ENCODE peak calls at places on chromosomes 11 and 22, in ten cellular contexts. O is fibroblast of pulmonary artery; E is HAP-1; V is SK-N-SH; A is AG04450; N is GM12865; M is left ventricle myocardium inferior; P is SJSA1; H is CD8-positive, alpha-beta T cell; G is psoas muscle. R is an unnamed sample.

GRCh38 chr11:129613076-129613475 is 202.6 kb upstream of the TMEM45B start:
- DNase-seq in G (no peak), E (no peak), P (no peak), V (no peak), A (no peak), O (peak), H (no peak), M (no peak), N (no peak), R (no peak)

GRCh38 chr11:8905528-8906165 is 5.3 kb upstream of the AKIP1 start:
- DNase-seq in E (no peak), N (no peak), G (no peak), V (no peak), O (peak), M (no peak), P (no peak), A (no peak), H (no peak), R (no peak)

GRCh38 chr11:95764267-95764898 is 25.2 kb downstream of the FAM76B start:
- DNase-seq in G (no peak), P (no peak), O (peak), A (peak), H (no peak), M (no peak), E (peak), V (peak), N (peak), R (no peak)

GRCh38 chr11:85953491-85954143 is 98.4 kb downstream of the CCDC83 start:
- DNase-seq in O (peak), V (no peak), M (no peak), H (no peak), E (no peak), P (no peak), A (peak), N (no peak), G (no peak), R (no peak)

GRCh38 chr11:79092791-79093313 is 348.0 kb downstream of the TENM4 start:
- DNase-seq in M (no peak), P (no peak), V (no peak), H (no peak), G (no peak), E (no peak), O (peak), N (peak), A (peak), R (no peak)

GRCh38 chr11:77082838-77083552 is 16.2 kb downstream of the CAPN5 start:
- DNase-seq in V (peak), E (no peak), H (peak), M (peak), O (peak), N (no peak), G (peak), A (no peak), P (no peak), R (peak)

GRCh38 chr22:39175127-39176066 is 22.9 kb upstream of the CBX7 start:
- DNase-seq in E (no peak), P (peak), V (no peak), A (no peak), O (no peak), N (no peak), G (no peak), M (no peak), H (no peak), R (no peak)

GRCh38 chr11:102230911-102231310 is 86.4 kb upstream of the BIRC3 start:
- DNase-seq in N (no peak), H (no peak), P (no peak), M (no peak), E (no peak), O (no peak), A (no peak), V (no peak), G (no peak), R (no peak)

GRCh38 chr11:79973701-79974626 is 533.1 kb upstream of the TENM4 start:
- DNase-seq in A (no peak), G (no peak), H (no peak), V (no peak), P (no peak), E (no peak), M (no peak), O (no peak), N (no peak), R (no peak)

GRCh38 chr11:81224396-81224795 is 1509.3 kb downstream of the FAM181B start:
- DNase-seq in N (no peak), O (no peak), M (no peak), P (no peak), A (no peak), G (no peak), H (no peak), V (no peak), E (no peak), R (no peak)

GRCh38 chr11:113546757-113547507 is 71.7 kb upstream of the DRD2 start:
- DNase-seq in N (no peak), E (no peak), M (no peak), G (no peak), V (no peak), O (peak), A (peak), P (peak), H (no peak), R (no peak)

GRCh38 chr11:65851811-65852507 is 6.0 kb downstream of the CFL1 start:
- DNase-seq in A (no peak), M (no peak), N (peak), E (no peak), V (peak), P (peak), H (no peak), G (no peak), O (no peak), R (no peak)

GRCh38 chr11:67434395-67434881 is 3.0 kb downstream of the PTPRCAP start:
- DNase-seq in N (peak), V (no peak), O (no peak), G (no peak), E (no peak), A (no peak), H (no peak), M (no peak), P (no peak), R (no peak)

GRCh38 chr22:38641476-38641875 is 14.7 kb downstream of the FAM227A start:
- DNase-seq in M (no peak), H (no peak), E (no peak), A (no peak), G (no peak), N (no peak), P (no peak), V (no peak), O (no peak), R (no peak)

GRCh38 chr11:74592063-74592440 is 330 bp upstream of the POLD3 start:
- DNase-seq in P (no peak), H (no peak), G (no peak), M (no peak), E (no peak), A (no peak), V (no peak), O (no peak), N (no peak), R (no peak)

GRCh38 chr22:39349506-39349966 is 255 bp upstream of the SYNGR1 start:
- DNase-seq in G (no peak), N (peak), M (peak), E (peak), H (no peak), O (no peak), A (no peak), V (peak), P (no peak), R (peak)

GRCh38 chr11:76215946-76216345 is 9.6 kb upstream of the WNT11 start:
- DNase-seq in M (peak), V (no peak), A (no peak), P (no peak), E (no peak), G (peak), O (no peak), H (no peak), N (no peak), R (no peak)

GRCh38 chr22:37213218-37213855 is 1.1 kb upstream of the SSTR3 start:
- DNase-seq in H (no peak), P (no peak), M (no peak), E (no peak), A (no peak), N (no peak), G (peak), V (no peak), O (no peak), R (no peak)

GRCh38 chr11:32838505-32839274 is 9.0 kb downstream of the PRRG4 start:
- DNase-seq in H (no peak), P (no peak), E (no peak), V (no peak), M (no peak), A (no peak), G (no peak), N (no peak), O (peak), R (no peak)

GRCh38 chr11:10581481-10582019 is 13.1 kb upstream of the LYVE1 start:
- DNase-seq in E (no peak), O (peak), A (no peak), M (peak), N (no peak), H (no peak), V (no peak), P (no peak), G (peak), R (peak)

GRCh38 chr11:35177370-35177769 is 38.4 kb downstream of the CD44 start:
- DNase-seq in E (no peak), H (no peak), G (no peak), O (no peak), N (no peak), V (no peak), M (no peak), A (no peak), P (no peak), R (no peak)

GRCh38 chr22:32502346-32502745 is 27.7 kb downstream of the FBXO7 start:
- DNase-seq in V (no peak), E (peak), A (no peak), P (no peak), G (no peak), O (no peak), H (no peak), N (no peak), M (no peak), R (no peak)

GRCh38 chr22:41799486-41800347 is 762 bp upstream of the CCDC134 start:
- DNase-seq in V (peak), H (no peak), A (no peak), M (peak), N (no peak), P (no peak), G (peak), E (no peak), O (peak), R (peak)

GRCh38 chr11:100247701-100248100 is 439.4 kb upstream of the ARHGAP42 start:
- DNase-seq in E (no peak), V (no peak), P (no peak), G (no peak), M (no peak), A (no peak), N (no peak), H (no peak), O (no peak), R (no peak)

GRCh38 chr22:39489094-39490068 is 12.7 kb upstream of the MIEF1 start:
- DNase-seq in O (no peak), P (no peak), H (no peak), G (peak), V (no peak), N (no peak), A (no peak), E (no peak), M (no peak), R (no peak)

GRCh38 chr22:39434243-39434653 is 22.6 kb upstream of the MGAT3 start:
- DNase-seq in G (peak), O (no peak), P (no peak), M (peak), A (no peak), V (no peak), H (no peak), E (no peak), N (no peak), R (no peak)

GRCh38 chr11:64902102-64902900 is 14.7 kb downstream of the ATG2A start:
- DNase-seq in O (no peak), V (no peak), A (no peak), E (no peak), P (no peak), H (no peak), N (no peak), G (no peak), M (no peak), R (no peak)

GRCh38 chr11:35098850-35099249 is 40.1 kb upstream of the CD44 start:
- DNase-seq in E (no peak), P (no peak), G (no peak), A (no peak), V (no peak), H (no peak), N (no peak), O (no peak), M (no peak), R (no peak)

GRCh38 chr11:115672999-115673411 is 168.8 kb upstream of the CADM1 start:
- DNase-seq in P (no peak), O (peak), H (no peak), M (peak), N (no peak), A (peak), E (no peak), G (peak), V (no peak), R (peak)

GRCh38 chr11:6319001-6319878 is 1.1 kb downstream of the CAVIN3 start:
- DNase-seq in A (no peak), V (peak), G (peak), N (no peak), O (peak), M (peak), P (no peak), H (no peak), E (no peak), R (peak)

GRCh38 chr11:3873712-3874349 is 18.4 kb downstream of the STIM1 start:
- DNase-seq in N (no peak), O (no peak), G (no peak), A (no peak), H (no peak), E (no peak), V (no peak), P (no peak), M (no peak), R (no peak)

GRCh38 chr22:36585841-36586240 is 56.9 kb upstream of the EIF3D start:
- DNase-seq in H (no peak), M (no peak), O (no peak), V (no peak), A (no peak), P (no peak), N (no peak), G (no peak), E (no peak), R (no peak)

GRCh38 chr11:18485905-18486528 is 30.4 kb downstream of the LDHAL6A start:
- DNase-seq in G (no peak), H (no peak), O (no peak), V (no peak), E (no peak), M (no peak), A (no peak), N (peak), P (no peak), R (no peak)

GRCh38 chr22:31106001-31106571 is 1.3 kb downstream of the SELENOM start:
- DNase-seq in M (no peak), A (no peak), H (no peak), P (no peak), O (no peak), V (no peak), N (no peak), E (no peak), G (no peak), R (no peak)

GRCh38 chr11:93842461-93842860 is 8.0 kb downstream of the VSTM5 start:
- DNase-seq in N (no peak), A (peak), V (no peak), E (no peak), P (peak), M (no peak), O (peak), G (no peak), H (no peak), R (no peak)

GRCh38 chr11:26632691-26633159 is 60.7 kb upstream of the MUC15 start:
- DNase-seq in V (no peak), M (no peak), G (no peak), A (no peak), P (no peak), N (peak), O (no peak), E (no peak), H (no peak), R (no peak)

GRCh38 chr22:19817561-19818263 is 37.0 kb downstream of the GNB1L start:
- DNase-seq in P (no peak), V (no peak), A (no peak), H (no peak), O (no peak), N (no peak), M (no peak), E (no peak), G (no peak), R (peak)

GRCh38 chr11:103923473-103923931 is 112.9 kb upstream of the DDI1 start:
- DNase-seq in G (no peak), O (no peak), E (no peak), A (no peak), M (no peak), H (no peak), V (no peak), N (no peak), P (no peak), R (no peak)

GRCh38 chr11:118607401-118608267 is at the start of gene PHLDB1:
- DNase-seq in E (peak), A (no peak), H (peak), V (peak), G (peak), N (peak), O (peak), P (peak), M (peak), R (peak)

GRCh38 chr11:111185259-111185658 is 60.3 kb upstream of the POU2AF2 start:
- DNase-seq in M (no peak), N (no peak), A (no peak), O (peak), V (no peak), E (no peak), P (no peak), H (no peak), G (no peak), R (no peak)

GRCh38 chr11:63763506-63764200 is 4.9 kb downstream of the ZFTA start:
- DNase-seq in A (no peak), G (peak), N (no peak), O (no peak), E (no peak), V (peak), P (no peak), M (peak), H (no peak), R (no peak)
- H3K4me3 ChIP-seq in A (no peak), G (peak), N (no peak), O (no peak), E (no peak), V (no peak), P (no peak), M (peak), H (no peak), R (peak)

DNA sequence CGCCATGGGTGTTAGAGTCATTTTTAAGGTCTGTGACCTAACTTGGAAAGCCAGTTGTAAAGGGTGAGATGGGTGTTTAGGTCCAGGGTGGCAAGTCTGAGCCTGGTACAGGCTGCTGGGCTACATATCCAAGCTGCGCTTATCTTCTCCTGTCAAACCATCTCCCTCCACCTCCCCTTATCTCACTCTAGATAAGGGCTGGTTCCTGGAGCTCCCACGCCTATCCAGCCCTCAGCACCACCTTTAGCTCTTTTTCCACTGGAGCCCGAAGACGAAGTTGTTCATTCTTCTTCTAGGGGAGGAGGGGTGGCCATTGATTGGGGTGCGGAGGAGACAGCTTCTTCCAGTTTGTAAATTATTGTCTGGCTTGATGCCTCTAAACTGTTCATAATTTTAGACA is 48.5 kb downstream of the MICAL2 start:
- DNase-seq in N (no peak), H (no peak), V (no peak), A (no peak), M (no peak), O (peak), G (no peak), E (no peak), P (no peak), R (peak)
- H3K4me3 ChIP-seq in N (no peak), H (no peak), V (no peak), A (no peak), M (peak), O (no peak), G (no peak), E (no peak), P (no peak), R (no peak)

GRCh38 chr11:69985654-69986420 is 92.3 kb upstream of the ANO1 start:
- DNase-seq in A (no peak), M (no peak), N (no peak), V (peak), P (no peak), E (no peak), G (peak), O (no peak), H (no peak), R (no peak)

GRCh38 chr11:69986421-69987229 is 91.5 kb upstream of the ANO1 start:
- DNase-seq in N (no peak), V (no peak), M (peak), H (no peak), A (no peak), P (no peak), G (peak), O (no peak), E (no peak), R (no peak)

GRCh38 chr11:69984457-69985261 is 93.5 kb upstream of the ANO1 start:
- DNase-seq in O (no peak), P (no peak), A (no peak), N (no peak), H (no peak), V (no peak), M (no peak), E (no peak), G (peak), R (no peak)

GRCh38 chr11:69983897-69984438 is 94.1 kb upstream of the ANO1 start:
- DNase-seq in G (no peak), E (no peak), M (no peak), V (no peak), H (no peak), A (no peak), P (no peak), O (no peak), N (no peak), R (no peak)

GRCh38 chr11:69985331-69985653 is 92.8 kb upstream of the ANO1 start:
- DNase-seq in A (no peak), E (no peak), G (no peak), M (no peak), P (no peak), V (peak), N (no peak), H (no peak), O (no peak), R (no peak)
- H3K4me3 ChIP-seq in A (peak), E (no peak), G (peak), M (peak), P (no peak), V (no peak), N (no peak), H (no peak), O (no peak), R (peak)

GRCh38 chr11:46361283-46362145 is 14.3 kb downstream of the DGKZ start:
- DNase-seq in P (no peak), A (no peak), G (peak), V (peak), H (peak), M (peak), E (no peak), N (peak), O (peak), R (peak)
- H3K4me3 ChIP-seq in P (no peak), A (peak), G (peak), V (no peak), H (peak), M (peak), E (no peak), N (peak), O (peak), R (no peak)

GRCh38 chr11:120326228-120326627 is 1.1 kb downstream of the TLCD5 start:
- DNase-seq in P (no peak), V (no peak), A (no peak), G (no peak), H (no peak), M (no peak), N (no peak), O (peak), E (no peak), R (no peak)
- H3K4me3 ChIP-seq in P (peak), V (peak), A (peak), G (peak), H (no peak), M (peak), N (no peak), O (peak), E (peak), R (peak)

GRCh38 chr11:12540913-12541587 is 133.2 kb upstream of the TEAD1 start:
- DNase-seq in V (no peak), H (no peak), O (peak), G (no peak), A (peak), P (peak), M (no peak), N (no peak), E (no peak), R (peak)
- H3K4me3 ChIP-seq in V (no peak), H (no peak), O (no peak), G (no peak), A (no peak), P (no peak), M (no peak), N (no peak), E (no peak), R (no peak)

GRCh38 chr11:1641096-1641495 is 11.5 kb downstream of the KRTAP5-5 start:
- DNase-seq in P (no peak), V (no peak), N (no peak), H (no peak), E (no peak), A (no peak), G (peak), M (no peak), O (no peak), R (no peak)
- H3K4me3 ChIP-seq in P (no peak), V (no peak), N (no peak), H (no peak), E (no peak), A (no peak), G (no peak), M (no peak), O (no peak), R (no peak)

R was measured in testis.